ENCODE peak calls at places on chromosomes 5 and 9, in four cellular contexts. One of them, this sample, is unnamed.

GRCh38 chr9:87546704-87547103 is 49.0 kb downstream of the DAPK1 start:
- DNase-seq in ovary: no peak
- DNase-seq in NT2/D1: no peak
- DNase-seq in COR-L47: no peak
- DNase-seq in this sample: no peak

GRCh38 chr9:126159661-126160060 is 167.0 kb upstream of the MVB12B start:
- DNase-seq in ovary: no peak
- DNase-seq in NT2/D1: no peak
- DNase-seq in COR-L47: no peak
- DNase-seq in this sample: no peak

GRCh38 chr9:21965401-21965951 is 28.7 kb downstream of the CDKN2A start:
- DNase-seq in ovary: no peak
- DNase-seq in NT2/D1: no peak
- DNase-seq in COR-L47: no peak
- DNase-seq in this sample: peak; percentile 61

GRCh38 chr5:141674747-141675146 is 7.3 kb downstream of the ARAP3 start:
- DNase-seq in ovary: no peak
- DNase-seq in NT2/D1: peak; percentile 93
- DNase-seq in COR-L47: no peak
- DNase-seq in this sample: no peak

GRCh38 chr5:93892481-93892880 is 151.1 kb upstream of the POU5F2 start:
- DNase-seq in ovary: no peak
- DNase-seq in NT2/D1: no peak
- DNase-seq in COR-L47: no peak
- DNase-seq in this sample: no peak

GRCh38 chr5:149940077-149940574 is 4.5 kb downstream of the PDE6A start:
- DNase-seq in ovary: no peak
- DNase-seq in NT2/D1: no peak
- DNase-seq in COR-L47: no peak
- DNase-seq in this sample: no peak

GRCh38 chr9:83934569-83935275 is 13.5 kb upstream of the KIF27 start:
- DNase-seq in ovary: no peak
- DNase-seq in NT2/D1: no peak
- DNase-seq in COR-L47: no peak
- DNase-seq in this sample: no peak

GRCh38 chr9:89179920-89180667 is 1.5 kb upstream of the SHC3 start:
- DNase-seq in ovary: peak; percentile 57
- DNase-seq in NT2/D1: peak; percentile 92
- DNase-seq in COR-L47: peak; percentile 79
- DNase-seq in this sample: peak; percentile 91

GRCh38 chr5:86320266-86320665 is 297.5 kb upstream of the COX7C start:
- DNase-seq in ovary: no peak
- DNase-seq in NT2/D1: no peak
- DNase-seq in COR-L47: no peak
- DNase-seq in this sample: no peak

GRCh38 chr5:77211013-77211690 is 672 bp downstream of the PDE8B start:
- DNase-seq in ovary: peak; percentile 10
- DNase-seq in NT2/D1: no peak
- DNase-seq in COR-L47: no peak
- DNase-seq in this sample: no peak

GRCh38 chr5:14628346-14628745 is 36.2 kb upstream of the OTULIN start:
- DNase-seq in ovary: peak; percentile 23
- DNase-seq in NT2/D1: peak; percentile 25
- DNase-seq in COR-L47: no peak
- DNase-seq in this sample: peak; percentile 56

GRCh38 chr5:165370772-165371171 is 1865.4 kb downstream of the MAT2B start:
- DNase-seq in ovary: no peak
- DNase-seq in NT2/D1: no peak
- DNase-seq in COR-L47: no peak
- DNase-seq in this sample: no peak

GRCh38 chr5:178547052-178547666 is 43.0 kb downstream of the COL23A1 start:
- DNase-seq in ovary: no peak
- DNase-seq in NT2/D1: no peak
- DNase-seq in COR-L47: no peak
- DNase-seq in this sample: no peak

GRCh38 chr5:120818128-120818527 is 354.0 kb downstream of the PRR16 start:
- DNase-seq in ovary: no peak
- DNase-seq in NT2/D1: no peak
- DNase-seq in COR-L47: no peak
- DNase-seq in this sample: no peak

GRCh38 chr9:109742759-109743388 is 37.1 kb upstream of the PALM2AKAP2 start:
- DNase-seq in ovary: no peak
- DNase-seq in NT2/D1: no peak
- DNase-seq in COR-L47: no peak
- DNase-seq in this sample: no peak

GRCh38 chr9:133733074-133733408 is 5.1 kb downstream of the SARDH start:
- DNase-seq in ovary: no peak
- DNase-seq in NT2/D1: no peak
- DNase-seq in COR-L47: no peak
- DNase-seq in this sample: no peak

GRCh38 chr9:96062854-96063253 is 187.4 kb downstream of the ERCC6L2 start:
- DNase-seq in ovary: no peak
- DNase-seq in NT2/D1: no peak
- DNase-seq in COR-L47: no peak
- DNase-seq in this sample: no peak

GRCh38 chr9:27800159-27800558 is 226.9 kb upstream of the C9orf72 start:
- DNase-seq in ovary: no peak
- DNase-seq in NT2/D1: no peak
- DNase-seq in COR-L47: no peak
- DNase-seq in this sample: no peak

GRCh38 chr5:151740958-151741373 is 17.5 kb downstream of the ATOX1 start:
- DNase-seq in ovary: no peak
- DNase-seq in NT2/D1: no peak
- DNase-seq in COR-L47: no peak
- DNase-seq in this sample: no peak

GRCh38 chr5:172553838-172554344 is 87.2 kb upstream of the NEURL1B start:
- DNase-seq in ovary: no peak
- DNase-seq in NT2/D1: no peak
- DNase-seq in COR-L47: no peak
- DNase-seq in this sample: no peak

GRCh38 chr9:129887210-129888084 is 52.2 kb downstream of the USP20 start:
- DNase-seq in ovary: no peak
- DNase-seq in NT2/D1: no peak
- DNase-seq in COR-L47: no peak
- DNase-seq in this sample: no peak

GRCh38 chr5:5716665-5717064 is 294.2 kb downstream of the ICE1 start:
- DNase-seq in ovary: no peak
- DNase-seq in NT2/D1: no peak
- DNase-seq in COR-L47: no peak
- DNase-seq in this sample: no peak

GRCh38 chr5:14834584-14835540 is 36.7 kb downstream of the ANKH start:
- DNase-seq in ovary: no peak
- DNase-seq in NT2/D1: no peak
- DNase-seq in COR-L47: no peak
- DNase-seq in this sample: no peak

GRCh38 chr9:98990181-98990870 is 46.6 kb downstream of the COL15A1 start:
- DNase-seq in ovary: no peak
- DNase-seq in NT2/D1: no peak
- DNase-seq in COR-L47: no peak
- DNase-seq in this sample: no peak

GRCh38 chr5:77292026-77292757 is 81.7 kb downstream of the PDE8B start:
- DNase-seq in ovary: no peak
- DNase-seq in NT2/D1: no peak
- DNase-seq in COR-L47: no peak
- DNase-seq in this sample: no peak

GRCh38 chr5:74289238-74289637 is 351.3 kb downstream of the ENC1 start:
- DNase-seq in ovary: no peak
- DNase-seq in NT2/D1: no peak
- DNase-seq in COR-L47: no peak
- DNase-seq in this sample: no peak

GRCh38 chr9:1978941-1979340 is 36.2 kb upstream of the SMARCA2 start:
- DNase-seq in ovary: peak; percentile 22
- DNase-seq in NT2/D1: no peak
- DNase-seq in COR-L47: no peak
- DNase-seq in this sample: no peak

GRCh38 chr9:101480386-101480785 is 44.8 kb upstream of the ALDOB start:
- DNase-seq in ovary: no peak
- DNase-seq in NT2/D1: no peak
- DNase-seq in COR-L47: no peak
- DNase-seq in this sample: no peak

GRCh38 chr9:104927912-104928740 is at the start of gene ABCA1:
- DNase-seq in ovary: peak; percentile 90
- DNase-seq in NT2/D1: peak; percentile 82
- DNase-seq in COR-L47: no peak
- DNase-seq in this sample: peak; percentile 86

GRCh38 chr9:89093201-89093600 is 85.4 kb downstream of the SHC3 start:
- DNase-seq in ovary: no peak
- DNase-seq in NT2/D1: no peak
- DNase-seq in COR-L47: no peak
- DNase-seq in this sample: no peak

GRCh38 chr9:90515550-90515949 is 127.1 kb downstream of the DIRAS2 start:
- DNase-seq in ovary: no peak
- DNase-seq in NT2/D1: no peak
- DNase-seq in COR-L47: no peak
- DNase-seq in this sample: no peak

GRCh38 chr5:135533794-135534193 is 2.0 kb downstream of the NEUROG1 start:
- DNase-seq in ovary: no peak
- DNase-seq in NT2/D1: no peak
- DNase-seq in COR-L47: no peak
- DNase-seq in this sample: no peak

GRCh38 chr5:140131967-140132409 is 6.3 kb downstream of the IGIP start:
- DNase-seq in ovary: no peak
- DNase-seq in NT2/D1: no peak
- DNase-seq in COR-L47: no peak
- DNase-seq in this sample: no peak

GRCh38 chr5:125274938-125275759 is 528.7 kb upstream of the ZNF608 start:
- DNase-seq in ovary: no peak
- DNase-seq in NT2/D1: no peak
- DNase-seq in COR-L47: peak; percentile 62
- DNase-seq in this sample: no peak

GRCh38 chr5:147479431-147479830 is 30.4 kb downstream of the DPYSL3 start:
- DNase-seq in ovary: no peak
- DNase-seq in NT2/D1: no peak
- DNase-seq in COR-L47: no peak
- DNase-seq in this sample: no peak

GRCh38 chr9:73116030-73116429 is 35.6 kb upstream of the ANXA1 start:
- DNase-seq in ovary: no peak
- DNase-seq in NT2/D1: no peak
- DNase-seq in COR-L47: no peak
- DNase-seq in this sample: no peak

GRCh38 chr9:118693645-118694044 is 675.6 kb downstream of the BRINP1 start:
- DNase-seq in ovary: no peak
- DNase-seq in NT2/D1: no peak
- DNase-seq in COR-L47: no peak
- DNase-seq in this sample: no peak

This sample was measured in neuronal stem cell.